ENCODE peak calls at places on chromosome 2, in four cellular contexts. N, J, M and V are unnamed samples. For H3K4me1, the result is how much of the 10 kb centered on the place peaks cover.

GRCh38 chr2:62589691-62590356 is 83.8 kb upstream of the TMEM17 start:
- DNase-seq in M (no peak), J (no peak), N (no peak), V (no peak)

GRCh38 chr2:157777425-157777824 is 98.7 kb downstream of the ACVR1 start:
- DNase-seq in N (peak), M (no peak), J (peak), V (peak)

GRCh38 chr2:85744771-85745601 is 8.8 kb upstream of the ATOH8 start:
- DNase-seq in J (no peak), M (no peak), N (no peak), V (peak)

GRCh38 chr2:47359375-47359868 is 43.5 kb upstream of the MSH2 start:
- DNase-seq in M (no peak), J (no peak), N (no peak), V (no peak)

GRCh38 chr2:52097076-52097475 is 1065.1 kb upstream of the NRXN1 start:
- DNase-seq in J (no peak), M (no peak), N (no peak), V (no peak)

GRCh38 chr2:113053666-113054435 is 1.2 kb upstream of the IL36B start:
- DNase-seq in M (no peak), N (peak), J (no peak), V (no peak)

GRCh38 chr2:143123911-143124310 is 5.3 kb upstream of the ARHGAP15 start:
- DNase-seq in M (no peak), J (no peak), N (no peak), V (no peak)

GRCh38 chr2:184689633-184690032 is 91.3 kb downstream of the ZNF804A start:
- DNase-seq in M (no peak), N (no peak), J (no peak), V (no peak)

GRCh38 chr2:129301431-129301913 is 678.0 kb upstream of the RAB6C start:
- DNase-seq in J (no peak), M (no peak), N (no peak), V (no peak)

GRCh38 chr2:53884883-53885282 is 25.1 kb upstream of the GPR75 start:
- DNase-seq in M (no peak), N (no peak), J (no peak), V (no peak)

GRCh38 chr2:9573840-9574239 is 18.2 kb upstream of the ADAM17 start:
- DNase-seq in J (no peak), N (no peak), M (no peak), V (no peak)

GRCh38 chr2:214410918-214411554 is at the start of gene VWC2L:
- DNase-seq in M (peak), N (peak), J (peak), V (peak)

GRCh38 chr2:200525551-200525881 is 491 bp upstream of the SGO2 start:
- DNase-seq in J (no peak), N (no peak), M (no peak), V (no peak)

GRCh38 chr2:31233741-31234689 is at the start of gene EHD3:
- DNase-seq in M (peak), N (peak), J (peak), V (peak)

GRCh38 chr2:175002547-175003274 is 2.5 kb downstream of the CHN1 start:
- DNase-seq in N (no peak), M (no peak), J (no peak), V (no peak)

GRCh38 chr2:1930376-1930775 is 186.1 kb upstream of the PXDN start:
- DNase-seq in N (no peak), M (no peak), J (no peak), V (no peak)

GRCh38 chr2:219353129-219353528 is 20.6 kb upstream of the RESP18 start:
- DNase-seq in M (no peak), N (no peak), J (no peak), V (no peak)

GRCh38 chr2:123609077-123609476 is 416.0 kb upstream of the CNTNAP5 start:
- DNase-seq in M (no peak), J (no peak), N (no peak), V (no peak)

GRCh38 chr2:17803492-17803891 is 12.8 kb upstream of the MSGN1 start:
- DNase-seq in M (no peak), N (no peak), J (no peak), V (no peak)

GRCh38 chr2:7007846-7008741 is 90.9 kb downstream of the RNF144A start:
- DNase-seq in N (peak), J (no peak), M (peak), V (peak)

GRCh38 chr2:16330571-16331351 is 334.9 kb downstream of the CYRIA start:
- DNase-seq in M (no peak), J (no peak), N (no peak), V (no peak)

GRCh38 chr2:144701259-144701658 is 181.3 kb upstream of the ZEB2 start:
- DNase-seq in J (no peak), N (no peak), M (no peak), V (no peak)

GRCh38 chr2:240948905-240949790 is 43.0 kb downstream of the CROCC2 start:
- DNase-seq in M (no peak), J (no peak), N (no peak), V (no peak)

GRCh38 chr2:226215902-226216503 is 583.6 kb downstream of the IRS1 start:
- DNase-seq in N (peak), J (peak), M (no peak), V (peak)

GRCh38 chr2:138997346-138997745 is 217.2 kb upstream of the NXPH2 start:
- DNase-seq in M (no peak), J (no peak), N (no peak), V (no peak)

GRCh38 chr2:71456617-71457016 is 3.3 kb downstream of the DYSF start:
- DNase-seq in J (no peak), N (no peak), M (no peak), V (no peak)
- H3K4me1 ChIP-seq in J (under half), N (under half), M (under half), V (under half)

GRCh38 chr2:218168635-218169462 is 2.1 kb upstream of the CXCR1 start:
- DNase-seq in M (no peak), J (peak), N (peak), V (peak)
- H3K4me3 ChIP-seq in M (no peak), J (no peak), N (no peak), V (no peak)

GRCh38 chr2:37652199-37652640 is 19.2 kb downstream of the CDC42EP3 start:
- DNase-seq in N (no peak), J (no peak), M (no peak), V (no peak)
- H3K4me1 ChIP-seq in N (half or more), J (half or more), M (under half), V (under half)

DNA sequence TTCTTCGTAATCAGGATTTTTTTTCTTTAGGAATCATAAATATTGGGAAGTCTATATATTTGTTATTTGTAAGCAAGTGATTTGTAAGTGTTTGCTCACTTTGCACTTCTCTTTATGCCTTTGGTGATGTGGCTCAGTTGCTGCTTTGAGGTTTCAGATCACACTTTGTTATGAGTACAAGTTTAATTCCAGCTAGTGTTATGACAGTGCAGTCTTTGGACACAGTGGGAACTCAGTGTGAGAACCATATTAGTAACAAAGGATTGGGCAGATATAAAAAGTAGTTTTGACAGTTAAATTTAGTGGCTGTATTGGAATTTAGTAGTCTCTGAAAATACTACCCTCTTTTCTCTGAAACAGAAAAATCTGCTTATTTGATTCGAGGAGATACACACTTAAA is 67.7 kb downstream of the ABI2 start:
- DNase-seq in N (no peak), J (no peak), M (no peak), V (no peak)
- H3K4me3 ChIP-seq in N (no peak), J (no peak), M (no peak), V (no peak)

DNA sequence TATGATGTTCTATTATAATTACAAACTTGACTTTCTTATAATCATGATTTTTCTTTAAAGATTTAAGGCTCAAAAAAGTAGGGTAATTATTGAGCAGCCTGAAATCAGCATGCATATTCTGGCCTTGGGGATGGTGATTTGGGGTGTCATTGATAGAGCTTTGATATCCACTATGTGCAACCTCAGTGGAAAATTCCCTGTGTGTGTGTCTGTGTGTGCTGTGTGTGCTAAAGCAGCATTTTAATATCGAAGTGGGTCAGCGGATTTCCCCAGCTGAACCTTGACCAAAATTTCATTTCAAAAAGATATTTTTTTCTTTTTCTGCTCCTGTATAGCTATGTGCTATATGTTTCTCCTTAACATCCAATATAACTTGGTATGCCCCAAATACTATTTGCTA is 11.6 kb downstream of the KCNJ3 start:
- DNase-seq in J (no peak), N (no peak), M (no peak), V (no peak)
- H3K4me1 ChIP-seq in J (under half), N (under half), M (under half), V (under half)

GRCh38 chr2:237124820-237125219 is 39.1 kb downstream of the COPS8 start:
- DNase-seq in M (no peak), J (no peak), N (no peak), V (no peak)
- H3K4me3 ChIP-seq in M (no peak), J (no peak), N (no peak), V (no peak)